ENCODE peak calls at places on chromosomes 11 and 22, in four cellular contexts. D is HCT116, B is HepG2, L is K562. H is an unnamed sample.
A peak's percentile ranks its signal among the peaks of the same experiment; 100 is the strongest.

GRCh38 chr22:26751217-26751616 is 93.8 kb downstream of the MIAT start:
- DNase-seq in D (no peak), B (no peak), L (no peak), H (no peak)

GRCh38 chr11:9459573-9460321 is 1.1 kb upstream of the ZNF143 start:
- DNase-seq in D (peak; percentile 22), B (peak; percentile 35), L (no peak), H (peak; percentile 38)

GRCh38 chr11:84465040-84465439 is 1162.1 kb downstream of the DLG2 start:
- DNase-seq in D (no peak), B (no peak), L (no peak), H (no peak)

GRCh38 chr11:31050061-31050790 is 319.3 kb downstream of the DCDC1 start:
- DNase-seq in D (no peak), B (no peak), L (no peak), H (no peak)

GRCh38 chr11:132579686-132580085 is 952.6 kb downstream of the OPCML start:
- DNase-seq in D (no peak), B (no peak), L (no peak), H (no peak)

GRCh38 chr11:77473001-77473800 is 693 bp downstream of the PAK1 start:
- DNase-seq in D (no peak), B (no peak), L (peak; percentile 53), H (peak; percentile 65)

GRCh38 chr11:97888641-97889040 is 1132.1 kb upstream of the CNTN5 start:
- DNase-seq in D (no peak), B (no peak), L (no peak), H (no peak)

GRCh38 chr11:47711816-47712215 is 3.4 kb downstream of the AGBL2 start:
- DNase-seq in D (no peak), B (no peak), L (no peak), H (no peak)

GRCh38 chr11:3000032-3000961 is 8.2 kb upstream of the NAP1L4 start:
- DNase-seq in D (no peak), B (no peak), L (no peak), H (peak; percentile 49)

GRCh38 chr11:45585205-45585604 is 80.2 kb downstream of the CHST1 start:
- DNase-seq in D (no peak), B (no peak), L (no peak), H (no peak)

GRCh38 chr11:12599408-12600143 is 74.6 kb upstream of the TEAD1 start:
- DNase-seq in D (peak; percentile 40), B (peak; percentile 91), L (peak; percentile 68), H (peak; percentile 57)

GRCh38 chr11:45801723-45802315 is 3.1 kb upstream of the SLC35C1 start:
- DNase-seq in D (no peak), B (no peak), L (no peak), H (peak; percentile 54)

GRCh38 chr11:59728913-59729312 is 15.3 kb upstream of the OR10V1 start:
- DNase-seq in D (no peak), B (no peak), L (no peak), H (no peak)

GRCh38 chr11:38323961-38324761 is 1726.1 kb upstream of the RAG2 start:
- DNase-seq in D (no peak), B (no peak), L (no peak), H (peak; percentile 55)

GRCh38 chr22:50624347-50625130 is 3.4 kb downstream of the ARSA start:
- DNase-seq in D (no peak), B (no peak), L (no peak), H (no peak)

GRCh38 chr11:3613998-3614741 is 27.6 kb downstream of the ART5 start:
- DNase-seq in D (no peak), B (no peak), L (no peak), H (no peak)

GRCh38 chr22:44369241-44369652 is 56.5 kb upstream of the SHISAL1 start:
- DNase-seq in D (no peak), B (no peak), L (no peak), H (no peak)

GRCh38 chr11:117171648-117172051 is 6.9 kb upstream of the SIDT2 start:
- DNase-seq in D (no peak), B (no peak), L (peak; percentile 57), H (no peak)

GRCh38 chr11:41309716-41310115 is 149.7 kb downstream of the LRRC4C start:
- DNase-seq in D (no peak), B (no peak), L (no peak), H (no peak)

GRCh38 chr11:130159657-130160459 is at the start of gene ST14:
- DNase-seq in D (no peak), B (no peak), L (no peak), H (peak; percentile 94)

GRCh38 chr11:94934362-94934761 is 39.0 kb downstream of the CWC15 start:
- DNase-seq in D (no peak), B (no peak), L (no peak), H (no peak)

GRCh38 chr11:79439893-79440450 is 858 bp downstream of the TENM4 start:
- DNase-seq in D (no peak), B (no peak), L (no peak), H (no peak)

GRCh38 chr11:106131998-106132397 is 54.5 kb downstream of the AASDHPPT start:
- DNase-seq in D (no peak), B (no peak), L (no peak), H (no peak)

GRCh38 chr11:36228689-36229088 is 60.5 kb downstream of the COMMD9 start:
- DNase-seq in D (no peak), B (no peak), L (no peak), H (no peak)

GRCh38 chr11:32183512-32183911 is 92.6 kb downstream of the RCN1 start:
- DNase-seq in D (no peak), B (no peak), L (no peak), H (no peak)

GRCh38 chr11:128522063-128522942 is 65.1 kb downstream of the ETS1 start:
- DNase-seq in D (peak; percentile 82), B (peak; percentile 39), L (peak; percentile 96), H (peak; percentile 40)
- TF ChIP-seq JUND in D (peak; percentile 75), B (no peak), L (no peak), H (no peak)

GRCh38 chr11:119432484-119433368 is 9.8 kb upstream of the THY1 start:
- DNase-seq in D (no peak), B (no peak), L (no peak), H (no peak)
- TF ChIP-seq JUND in D (no peak), B (no peak), L (no peak), H (no peak)

GRCh38 chr11:71238941-71239340 is 13.4 kb downstream of the SHANK2 start:
- DNase-seq in D (no peak), B (no peak), L (no peak), H (no peak)

GRCh38 chr11:71238285-71238875 is 14.0 kb downstream of the SHANK2 start:
- DNase-seq in D (no peak), B (no peak), L (no peak), H (no peak)

GRCh38 chr11:71235719-71236118 is 16.7 kb downstream of the SHANK2 start:
- DNase-seq in D (no peak), B (no peak), L (no peak), H (no peak)

GRCh38 chr11:71237853-71238252 is 14.5 kb downstream of the SHANK2 start:
- DNase-seq in D (no peak), B (no peak), L (no peak), H (no peak)

GRCh38 chr11:71236836-71237475 is 15.4 kb downstream of the SHANK2 start:
- DNase-seq in D (no peak), B (no peak), L (no peak), H (no peak)
- TF ChIP-seq JUND in D (no peak), B (no peak), L (no peak), H (no peak)

GRCh38 chr11:122097419-122098001 is 18.5 kb downstream of the BLID start:
- DNase-seq in D (no peak), B (no peak), L (no peak), H (no peak)

GRCh38 chr11:122098223-122098980 is 17.6 kb downstream of the BLID start:
- DNase-seq in D (no peak), B (no peak), L (no peak), H (no peak)

GRCh38 chr11:122093731-122094130 is 22.3 kb downstream of the BLID start:
- DNase-seq in D (no peak), B (no peak), L (no peak), H (no peak)

GRCh38 chr11:122099345-122100045 is 16.5 kb downstream of the BLID start:
- DNase-seq in D (no peak), B (no peak), L (no peak), H (no peak)

GRCh38 chr11:122095950-122096942 is 19.8 kb downstream of the BLID start:
- DNase-seq in D (no peak), B (no peak), L (no peak), H (no peak)
- TF ChIP-seq JUND in D (no peak), B (no peak), L (no peak), H (no peak)

GRCh38 chr22:39416319-39416718 is 16.7 kb downstream of the TAB1 start:
- DNase-seq in D (no peak), B (no peak), L (no peak), H (no peak)

GRCh38 chr22:39415506-39415905 is 15.9 kb downstream of the TAB1 start:
- DNase-seq in D (no peak), B (no peak), L (no peak), H (no peak)

GRCh38 chr22:39417641-39418040 is 18.1 kb downstream of the TAB1 start:
- DNase-seq in D (no peak), B (no peak), L (no peak), H (no peak)

GRCh38 chr22:39414377-39414776 is 14.8 kb downstream of the TAB1 start:
- DNase-seq in D (no peak), B (no peak), L (no peak), H (no peak)

GRCh38 chr22:39414886-39415285 is 15.3 kb downstream of the TAB1 start:
- DNase-seq in D (no peak), B (no peak), L (no peak), H (no peak)
- TF ChIP-seq JUND in D (no peak), B (no peak), L (no peak), H (no peak)

GRCh38 chr22:49326558-49326957 is 501.1 kb downstream of the BRD1 start:
- DNase-seq in D (no peak), B (no peak), L (no peak), H (no peak)

GRCh38 chr22:49322861-49323622 is 504.6 kb downstream of the BRD1 start:
- DNase-seq in D (no peak), B (no peak), L (no peak), H (no peak)

GRCh38 chr22:49323751-49324415 is 503.8 kb downstream of the BRD1 start:
- DNase-seq in D (no peak), B (no peak), L (no peak), H (no peak)

GRCh38 chr22:49325531-49326395 is 501.9 kb downstream of the BRD1 start:
- DNase-seq in D (no peak), B (no peak), L (no peak), H (no peak)

GRCh38 chr22:49324527-49325491 is 502.9 kb downstream of the BRD1 start:
- DNase-seq in D (no peak), B (no peak), L (no peak), H (no peak)
- TF ChIP-seq JUND in D (no peak), B (no peak), L (no peak), H (no peak)

DNA sequence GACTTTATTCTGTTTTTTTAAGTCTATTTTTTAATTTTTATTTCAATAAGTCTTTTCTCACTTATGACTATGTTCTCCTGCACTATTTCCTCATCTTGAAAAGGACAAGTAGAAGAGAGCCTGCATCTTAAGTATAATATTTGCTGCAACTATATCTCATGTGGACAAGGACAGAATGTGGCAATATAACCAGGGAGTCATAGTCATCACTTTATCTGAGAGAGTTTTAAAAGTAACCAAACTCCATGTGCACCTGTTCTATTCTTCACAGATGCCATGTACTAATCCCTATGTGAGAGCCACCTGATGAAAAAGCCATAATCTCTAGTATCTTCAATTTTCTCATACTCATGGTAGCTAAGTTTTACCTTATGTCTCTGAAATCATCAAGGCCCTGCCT is 104.2 kb upstream of the SOX6 start:
- DNase-seq in D (no peak), B (no peak), L (no peak), H (no peak)
- TF ChIP-seq JUND in D (no peak), B (no peak), L (no peak), H (no peak)

GRCh38 chr11:102760355-102761035 is 19.9 kb downstream of the MMP10 start:
- DNase-seq in D (peak; percentile 41), B (no peak), L (no peak), H (no peak)
- TF ChIP-seq JUND in D (peak; percentile 74), B (no peak), L (peak; percentile 25), H (no peak)

H was measured in T47D.